ENCODE peak calls at places on chromosomes 2 and 18, in four cellular contexts. W is iPS DF 6.9, K is pancreas, M is breast epithelium. B is an unnamed sample.
A peak's percentile ranks its signal among the peaks of the same experiment; 100 is the strongest.

GRCh38 chr2:159571540-159572260 is 44.6 kb downstream of the BAZ2B start:
- DNase-seq in W (no peak), K (no peak), M (no peak), B (no peak)

GRCh38 chr2:189782221-189782671 is 1.9 kb downstream of the ORMDL1 start:
- DNase-seq in K (no peak), W (no peak), M (no peak), B (no peak)

GRCh38 chr2:211055438-211055837 is 499.0 kb downstream of the CPS1 start:
- DNase-seq in W (no peak), M (no peak), K (no peak), B (no peak)

GRCh38 chr2:98269274-98269673 is 77.0 kb upstream of the CNGA3 start:
- DNase-seq in W (peak; percentile 43), K (peak; percentile 37), M (no peak), B (no peak)

GRCh38 chr2:38751847-38752410 is 768 bp upstream of the SRSF7 start:
- DNase-seq in K (no peak), W (no peak), M (peak; percentile 39), B (no peak)

GRCh38 chr2:73776869-73777519 is 2.9 kb downstream of the DUSP11 start:
- DNase-seq in M (no peak), K (no peak), W (no peak), B (no peak)

GRCh38 chr18:34122724-34123334 is 101.9 kb downstream of the NOL4 start:
- DNase-seq in M (no peak), W (no peak), K (peak; percentile 37), B (peak; percentile 34)

GRCh38 chr2:108960006-108960405 is 29.0 kb downstream of the EDAR start:
- DNase-seq in K (no peak), W (no peak), M (no peak), B (no peak)

GRCh38 chr2:158965731-158966130 is 2.7 kb upstream of the TANC1 start:
- DNase-seq in M (no peak), K (no peak), W (no peak), B (no peak)

DNA sequence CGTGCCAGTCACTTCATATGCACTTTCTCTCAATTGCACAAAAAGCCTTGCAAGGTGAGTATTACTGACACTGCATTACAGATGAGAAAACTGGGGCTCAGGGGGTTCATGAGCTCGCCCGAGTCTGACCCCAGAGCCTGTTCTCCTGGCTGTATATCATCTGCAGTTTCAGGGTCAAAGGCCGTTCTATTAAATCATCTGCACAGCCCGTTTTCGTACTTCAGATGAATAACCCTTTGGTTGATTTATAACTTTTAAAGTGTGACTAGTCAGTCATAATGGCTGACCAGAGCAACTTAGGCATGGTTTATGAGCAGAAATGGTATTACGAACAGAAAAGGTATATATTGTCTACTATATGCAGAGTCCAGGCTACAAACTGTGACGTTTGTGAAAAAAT is 35.3 kb upstream of the NPAS2 start:
- DNase-seq in W (no peak), M (no peak), K (no peak), B (no peak)
- H3K4me1 ChIP-seq in W (peaks cover 3% of the 10 kb centered on the region), M (peaks cover 5% of the 10 kb centered on the region), K (no peaks in the 10 kb centered on the region), B (peaks cover 26% of the 10 kb centered on the region)

GRCh38 chr2:46435353-46435752 is 44.0 kb upstream of the TMEM247 start:
- DNase-seq in K (no peak), M (no peak), W (no peak), B (no peak)
- H3K4me1 ChIP-seq in K (no peaks in the 10 kb centered on the region), M (no peaks in the 10 kb centered on the region), W (no peaks in the 10 kb centered on the region), B (no peaks in the 10 kb centered on the region)

GRCh38 chr2:1701556-1702185 is 42.6 kb downstream of the PXDN start:
- DNase-seq in M (no peak), K (peak; percentile 4), W (no peak), B (no peak)
- H3K4me1 ChIP-seq in M (no peaks in the 10 kb centered on the region), K (no peaks in the 10 kb centered on the region), W (peaks cover 2% of the 10 kb centered on the region), B (peaks cover 8% of the 10 kb centered on the region)

GRCh38 chr2:235028646-235029045 is 76.8 kb downstream of the SH3BP4 start:
- DNase-seq in M (no peak), W (no peak), K (no peak), B (no peak)

GRCh38 chr2:235026649-235027557 is 75.1 kb downstream of the SH3BP4 start:
- DNase-seq in K (peak; percentile 98), M (peak; percentile 88), W (no peak), B (peak; percentile 96)

GRCh38 chr2:235026137-235026536 is 74.3 kb downstream of the SH3BP4 start:
- DNase-seq in K (peak; percentile 80), M (peak; percentile 88), W (no peak), B (peak; percentile 61)

GRCh38 chr2:235029054-235029453 is 77.2 kb downstream of the SH3BP4 start:
- DNase-seq in M (no peak), W (no peak), K (no peak), B (no peak)

DNA sequence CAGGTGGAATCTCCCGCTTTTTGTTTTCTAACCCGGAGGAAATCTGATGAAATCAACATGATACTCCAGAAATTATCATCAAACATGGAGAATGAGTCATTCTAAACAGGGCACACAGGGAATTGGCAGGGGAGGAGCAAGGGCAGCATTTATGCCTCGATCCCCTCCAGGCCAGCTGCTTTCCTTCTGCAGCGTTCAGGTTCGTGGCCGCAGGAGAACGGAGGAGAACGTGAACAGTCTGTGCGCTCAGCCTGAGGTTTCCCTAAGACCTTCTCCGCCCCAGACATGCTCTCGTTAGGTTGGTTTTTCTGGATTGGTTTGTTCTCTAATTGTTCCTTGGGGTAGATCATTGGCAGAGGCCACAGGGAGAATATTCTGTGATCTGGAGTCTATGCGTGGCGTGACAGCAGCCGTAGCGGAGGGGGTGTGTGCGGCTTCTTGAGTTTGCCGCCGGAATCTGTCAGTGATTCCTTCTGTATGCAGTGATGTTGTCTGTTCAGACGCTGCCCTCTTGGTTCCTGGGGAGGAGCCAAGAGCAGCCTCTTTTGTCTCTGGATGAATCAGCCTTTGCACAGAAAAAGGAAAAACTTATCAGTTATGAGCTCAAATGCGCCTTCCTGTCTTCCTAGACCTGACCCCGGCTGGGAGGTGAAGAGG is 75.9 kb downstream of the SH3BP4 start:
- DNase-seq in M (no peak), W (no peak), K (peak; percentile 62), B (no peak)
- H3K4me1 ChIP-seq in M (no peaks in the 10 kb centered on the region), W (peaks cover 4% of the 10 kb centered on the region), K (peaks cover 46% of the 10 kb centered on the region), B (peaks cover 73% of the 10 kb centered on the region)

GRCh38 chr18:77070627-77071026 is 62.0 kb downstream of the MBP start:
- DNase-seq in W (no peak), K (no peak), M (no peak), B (no peak)
- H3K4me1 ChIP-seq in W (peaks cover 6% of the 10 kb centered on the region), K (peaks cover 40% of the 10 kb centered on the region), M (peaks cover 2% of the 10 kb centered on the region), B (peaks cover 89% of the 10 kb centered on the region)

GRCh38 chr2:96759548-96759947 is 1.2 kb upstream of the CNNM4 start:
- DNase-seq in K (no peak), W (no peak), M (no peak), B (no peak)
- H3K4me1 ChIP-seq in K (peaks cover 31% of the 10 kb centered on the region), W (peaks cover 8% of the 10 kb centered on the region), M (peaks cover 6% of the 10 kb centered on the region), B (peaks cover 54% of the 10 kb centered on the region)

GRCh38 chr2:200453142-200453852 is 56.6 kb downstream of the KCTD18 start:
- DNase-seq in M (no peak), K (no peak), W (no peak), B (no peak)
- H3K4me1 ChIP-seq in M (no peaks in the 10 kb centered on the region), K (no peaks in the 10 kb centered on the region), W (no peaks in the 10 kb centered on the region), B (no peaks in the 10 kb centered on the region)

GRCh38 chr18:477565-477964 is 22.9 kb downstream of the COLEC12 start:
- DNase-seq in K (peak; percentile 63), W (no peak), M (no peak), B (peak; percentile 53)

GRCh38 chr18:473687-474265 is 26.7 kb downstream of the COLEC12 start:
- DNase-seq in M (no peak), K (no peak), W (no peak), B (no peak)

GRCh38 chr18:474416-474815 is 26.1 kb downstream of the COLEC12 start:
- DNase-seq in W (no peak), K (no peak), M (no peak), B (no peak)

GRCh38 chr18:476368-476767 is 24.1 kb downstream of the COLEC12 start:
- DNase-seq in W (no peak), M (no peak), K (no peak), B (no peak)

DNA sequence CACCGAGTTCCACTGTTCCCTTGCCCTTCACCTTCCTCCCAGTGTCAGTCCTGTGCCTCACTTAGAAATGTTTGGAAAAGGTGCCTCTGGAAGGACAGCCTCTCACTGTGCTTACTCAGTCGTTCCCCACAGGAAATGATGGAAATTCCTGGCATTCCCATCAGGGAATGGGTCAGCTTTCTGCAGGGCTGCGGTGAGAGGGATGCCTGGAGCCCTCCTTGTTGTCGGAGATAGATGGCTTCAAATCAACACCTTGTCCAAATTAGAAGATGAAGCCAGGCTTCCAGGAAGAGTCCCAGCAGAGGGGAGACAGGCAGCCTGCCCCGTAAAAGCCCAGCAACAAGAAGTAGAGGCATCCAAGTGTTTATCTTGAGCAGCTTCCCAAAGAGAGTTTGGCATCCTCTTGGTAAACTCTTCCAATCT is 25.3 kb downstream of the COLEC12 start:
- DNase-seq in W (peak; percentile 54), K (no peak), M (no peak), B (no peak)
- H3K4me1 ChIP-seq in W (peaks cover 1% of the 10 kb centered on the region), K (peaks cover 15% of the 10 kb centered on the region), M (no peaks in the 10 kb centered on the region), B (peaks cover 11% of the 10 kb centered on the region)

GRCh38 chr18:3266062-3266608 is 4.2 kb downstream of the MYL12B start:
- DNase-seq in W (no peak), K (no peak), M (peak; percentile 74), B (no peak)
- H3K4me1 ChIP-seq in W (no peaks in the 10 kb centered on the region), K (peaks cover 65% of the 10 kb centered on the region), M (no peaks in the 10 kb centered on the region), B (peaks cover 61% of the 10 kb centered on the region)

GRCh38 chr2:96541753-96542152 is 5.2 kb downstream of the ARID5A start:
- DNase-seq in K (no peak), M (no peak), W (no peak), B (no peak)
- H3K4me1 ChIP-seq in K (peaks cover 6% of the 10 kb centered on the region), M (peaks cover 5% of the 10 kb centered on the region), W (peaks cover 19% of the 10 kb centered on the region), B (peaks cover 64% of the 10 kb centered on the region)